ENCODE peak calls at places on chromosome 5, in ten cellular contexts. One of them, this sample, is unnamed. For H3K4me1, the result is how much of the 10 kb centered on the place peaks cover.

GRCh38 chr5:107878676-107879075 is 207.9 kb upstream of the EFNA5 start:
- DNase-seq in A549: no peak
- DNase-seq in psoas muscle: no peak
- DNase-seq in MM.1S: no peak
- DNase-seq in A673: no peak
- DNase-seq in Peyer's patch: no peak
- DNase-seq in pancreas: no peak
- DNase-seq in endothelial cell of umbilical vein: no peak
- DNase-seq in cardiac muscle cell: no peak
- DNase-seq in mesendoderm: no peak
- DNase-seq in this sample: no peak

GRCh38 chr5:163696270-163696887 is 191.0 kb downstream of the MAT2B start:
- DNase-seq in cardiac muscle cell: peak
- DNase-seq in MM.1S: peak
- DNase-seq in A549: peak
- DNase-seq in psoas muscle: no peak
- DNase-seq in mesendoderm: peak
- DNase-seq in Peyer's patch: no peak
- DNase-seq in A673: peak
- DNase-seq in pancreas: no peak
- DNase-seq in endothelial cell of umbilical vein: peak
- DNase-seq in this sample: no peak

GRCh38 chr5:123875444-123876264 is 363.7 kb downstream of the CSNK1G3 start:
- DNase-seq in endothelial cell of umbilical vein: no peak
- DNase-seq in psoas muscle: no peak
- DNase-seq in A673: peak
- DNase-seq in MM.1S: no peak
- DNase-seq in A549: peak
- DNase-seq in pancreas: peak
- DNase-seq in cardiac muscle cell: peak
- DNase-seq in mesendoderm: peak
- DNase-seq in Peyer's patch: peak
- DNase-seq in this sample: peak

GRCh38 chr5:34923694-34924461 is 5.5 kb upstream of the DNAJC21 start:
- DNase-seq in A673: peak
- DNase-seq in mesendoderm: peak
- DNase-seq in pancreas: no peak
- DNase-seq in A549: peak
- DNase-seq in endothelial cell of umbilical vein: peak
- DNase-seq in MM.1S: no peak
- DNase-seq in Peyer's patch: no peak
- DNase-seq in cardiac muscle cell: peak
- DNase-seq in psoas muscle: no peak
- DNase-seq in this sample: no peak

GRCh38 chr5:113020461-113021273 is 44.1 kb downstream of the DCP2 start:
- DNase-seq in A673: no peak
- DNase-seq in pancreas: no peak
- DNase-seq in Peyer's patch: no peak
- DNase-seq in A549: no peak
- DNase-seq in psoas muscle: no peak
- DNase-seq in MM.1S: no peak
- DNase-seq in cardiac muscle cell: peak
- DNase-seq in mesendoderm: no peak
- DNase-seq in endothelial cell of umbilical vein: peak
- DNase-seq in this sample: no peak

GRCh38 chr5:137649228-137649890 is 86.5 kb downstream of the KLHL3 start:
- DNase-seq in pancreas: no peak
- DNase-seq in endothelial cell of umbilical vein: no peak
- DNase-seq in cardiac muscle cell: peak
- DNase-seq in MM.1S: no peak
- DNase-seq in A673: peak
- DNase-seq in Peyer's patch: no peak
- DNase-seq in A549: no peak
- DNase-seq in psoas muscle: no peak
- DNase-seq in mesendoderm: no peak
- DNase-seq in this sample: no peak

GRCh38 chr5:59542841-59543825 is 350.4 kb downstream of the PDE4D start:
- DNase-seq in pancreas: peak
- DNase-seq in cardiac muscle cell: peak
- DNase-seq in A673: no peak
- DNase-seq in endothelial cell of umbilical vein: peak
- DNase-seq in mesendoderm: no peak
- DNase-seq in psoas muscle: peak
- DNase-seq in A549: peak
- DNase-seq in MM.1S: peak
- DNase-seq in Peyer's patch: no peak
- DNase-seq in this sample: peak

GRCh38 chr5:17743580-17744435 is 109.5 kb downstream of the TAF11L14 start:
- DNase-seq in pancreas: no peak
- DNase-seq in A549: peak
- DNase-seq in psoas muscle: no peak
- DNase-seq in MM.1S: no peak
- DNase-seq in mesendoderm: peak
- DNase-seq in cardiac muscle cell: peak
- DNase-seq in Peyer's patch: no peak
- DNase-seq in A673: no peak
- DNase-seq in endothelial cell of umbilical vein: no peak
- DNase-seq in this sample: no peak

GRCh38 chr5:139391570-139392323 is 2.0 kb upstream of the MZB1 start:
- DNase-seq in mesendoderm: no peak
- DNase-seq in MM.1S: peak
- DNase-seq in endothelial cell of umbilical vein: no peak
- DNase-seq in cardiac muscle cell: no peak
- DNase-seq in Peyer's patch: peak
- DNase-seq in psoas muscle: peak
- DNase-seq in A549: peak
- DNase-seq in A673: no peak
- DNase-seq in pancreas: no peak
- DNase-seq in this sample: no peak

GRCh38 chr5:56161927-56162326 is 71.2 kb downstream of the ANKRD55 start:
- DNase-seq in mesendoderm: peak
- DNase-seq in MM.1S: no peak
- DNase-seq in endothelial cell of umbilical vein: no peak
- DNase-seq in A549: no peak
- DNase-seq in pancreas: no peak
- DNase-seq in A673: no peak
- DNase-seq in Peyer's patch: no peak
- DNase-seq in cardiac muscle cell: no peak
- DNase-seq in psoas muscle: no peak
- DNase-seq in this sample: no peak

GRCh38 chr5:13698882-13699281 is 245.6 kb downstream of the DNAH5 start:
- DNase-seq in cardiac muscle cell: no peak
- DNase-seq in psoas muscle: no peak
- DNase-seq in Peyer's patch: no peak
- DNase-seq in A673: no peak
- DNase-seq in A549: no peak
- DNase-seq in mesendoderm: no peak
- DNase-seq in endothelial cell of umbilical vein: no peak
- DNase-seq in pancreas: no peak
- DNase-seq in MM.1S: no peak
- DNase-seq in this sample: no peak

GRCh38 chr5:125446986-125447385 is 700.5 kb upstream of the ZNF608 start:
- DNase-seq in mesendoderm: no peak
- DNase-seq in MM.1S: no peak
- DNase-seq in cardiac muscle cell: peak
- DNase-seq in A673: no peak
- DNase-seq in endothelial cell of umbilical vein: peak
- DNase-seq in pancreas: no peak
- DNase-seq in A549: peak
- DNase-seq in Peyer's patch: no peak
- DNase-seq in psoas muscle: no peak
- DNase-seq in this sample: no peak

GRCh38 chr5:172564187-172564586 is 76.9 kb upstream of the NEURL1B start:
- DNase-seq in cardiac muscle cell: no peak
- DNase-seq in A549: no peak
- DNase-seq in A673: no peak
- DNase-seq in psoas muscle: no peak
- DNase-seq in pancreas: peak
- DNase-seq in Peyer's patch: no peak
- DNase-seq in endothelial cell of umbilical vein: no peak
- DNase-seq in MM.1S: no peak
- DNase-seq in mesendoderm: no peak
- DNase-seq in this sample: no peak

GRCh38 chr5:126875303-126875785 is 98.4 kb downstream of the LMNB1 start:
- DNase-seq in pancreas: no peak
- DNase-seq in psoas muscle: no peak
- DNase-seq in mesendoderm: peak
- DNase-seq in Peyer's patch: no peak
- DNase-seq in cardiac muscle cell: no peak
- DNase-seq in MM.1S: no peak
- DNase-seq in A549: no peak
- DNase-seq in A673: no peak
- DNase-seq in endothelial cell of umbilical vein: no peak
- DNase-seq in this sample: no peak

GRCh38 chr5:93578813-93579560 is 2.0 kb downstream of the NR2F1-AS1 start:
- DNase-seq in cardiac muscle cell: peak
- DNase-seq in A673: peak
- DNase-seq in mesendoderm: no peak
- DNase-seq in Peyer's patch: no peak
- DNase-seq in psoas muscle: no peak
- DNase-seq in endothelial cell of umbilical vein: peak
- DNase-seq in MM.1S: no peak
- DNase-seq in pancreas: peak
- DNase-seq in A549: no peak
- DNase-seq in this sample: peak

GRCh38 chr5:163498886-163499285 is 6.5 kb upstream of the MAT2B start:
- DNase-seq in cardiac muscle cell: peak
- DNase-seq in mesendoderm: no peak
- DNase-seq in MM.1S: no peak
- DNase-seq in Peyer's patch: no peak
- DNase-seq in A549: no peak
- DNase-seq in psoas muscle: no peak
- DNase-seq in endothelial cell of umbilical vein: no peak
- DNase-seq in A673: no peak
- DNase-seq in pancreas: no peak
- DNase-seq in this sample: no peak

GRCh38 chr5:54296386-54296785 is 14.0 kb downstream of the ARL15 start:
- DNase-seq in endothelial cell of umbilical vein: no peak
- DNase-seq in MM.1S: no peak
- DNase-seq in Peyer's patch: no peak
- DNase-seq in pancreas: peak
- DNase-seq in A673: no peak
- DNase-seq in psoas muscle: no peak
- DNase-seq in cardiac muscle cell: no peak
- DNase-seq in mesendoderm: no peak
- DNase-seq in A549: no peak
- DNase-seq in this sample: no peak
- H3K4me3 ChIP-seq in endothelial cell of umbilical vein: no peak
- H3K4me3 ChIP-seq in MM.1S: no peak
- H3K4me3 ChIP-seq in Peyer's patch: no peak
- H3K4me3 ChIP-seq in pancreas: no peak
- H3K4me3 ChIP-seq in A673: no peak
- H3K4me3 ChIP-seq in psoas muscle: no peak
- H3K4me3 ChIP-seq in cardiac muscle cell: no peak
- H3K4me3 ChIP-seq in mesendoderm: no peak
- H3K4me3 ChIP-seq in A549: no peak
- H3K4me3 ChIP-seq in this sample: no peak

GRCh38 chr5:141513021-141513626 is 24.2 kb downstream of the PCDHGC5 start:
- DNase-seq in mesendoderm: peak
- DNase-seq in A673: peak
- DNase-seq in psoas muscle: no peak
- DNase-seq in pancreas: no peak
- DNase-seq in Peyer's patch: no peak
- DNase-seq in A549: no peak
- DNase-seq in MM.1S: no peak
- DNase-seq in endothelial cell of umbilical vein: peak
- DNase-seq in cardiac muscle cell: peak
- DNase-seq in this sample: peak

GRCh38 chr5:141510160-141510559 is 21.3 kb downstream of the PCDHGC5 start:
- DNase-seq in A549: no peak
- DNase-seq in A673: no peak
- DNase-seq in mesendoderm: no peak
- DNase-seq in MM.1S: no peak
- DNase-seq in endothelial cell of umbilical vein: no peak
- DNase-seq in cardiac muscle cell: no peak
- DNase-seq in pancreas: no peak
- DNase-seq in psoas muscle: no peak
- DNase-seq in Peyer's patch: no peak
- DNase-seq in this sample: peak

GRCh38 chr5:141510850-141511718 is 22.2 kb downstream of the PCDHGC5 start:
- DNase-seq in A549: no peak
- DNase-seq in MM.1S: peak
- DNase-seq in cardiac muscle cell: no peak
- DNase-seq in endothelial cell of umbilical vein: no peak
- DNase-seq in mesendoderm: no peak
- DNase-seq in psoas muscle: no peak
- DNase-seq in pancreas: no peak
- DNase-seq in A673: no peak
- DNase-seq in Peyer's patch: no peak
- DNase-seq in this sample: no peak

GRCh38 chr5:141512390-141513020 is 23.6 kb downstream of the PCDHGC5 start:
- DNase-seq in psoas muscle: peak
- DNase-seq in cardiac muscle cell: peak
- DNase-seq in endothelial cell of umbilical vein: peak
- DNase-seq in A673: peak
- DNase-seq in mesendoderm: peak
- DNase-seq in Peyer's patch: peak
- DNase-seq in pancreas: peak
- DNase-seq in A549: peak
- DNase-seq in MM.1S: peak
- DNase-seq in this sample: peak

GRCh38 chr5:141511771-141512325 is 23.0 kb downstream of the PCDHGC5 start:
- DNase-seq in cardiac muscle cell: no peak
- DNase-seq in psoas muscle: no peak
- DNase-seq in MM.1S: no peak
- DNase-seq in endothelial cell of umbilical vein: no peak
- DNase-seq in mesendoderm: no peak
- DNase-seq in pancreas: no peak
- DNase-seq in A549: no peak
- DNase-seq in A673: no peak
- DNase-seq in Peyer's patch: no peak
- DNase-seq in this sample: peak
- H3K4me1 ChIP-seq in cardiac muscle cell: under half
- H3K4me1 ChIP-seq in psoas muscle: half or more
- H3K4me1 ChIP-seq in MM.1S: half or more
- H3K4me1 ChIP-seq in endothelial cell of umbilical vein: under half
- H3K4me1 ChIP-seq in mesendoderm: under half
- H3K4me1 ChIP-seq in pancreas: under half
- H3K4me1 ChIP-seq in A549: under half
- H3K4me1 ChIP-seq in A673: half or more
- H3K4me1 ChIP-seq in Peyer's patch: under half
- H3K4me1 ChIP-seq in this sample: under half

GRCh38 chr5:82792001-82792615 is 285.1 kb downstream of the TMEM167A start:
- DNase-seq in cardiac muscle cell: no peak
- DNase-seq in psoas muscle: no peak
- DNase-seq in MM.1S: no peak
- DNase-seq in A673: peak
- DNase-seq in pancreas: no peak
- DNase-seq in endothelial cell of umbilical vein: no peak
- DNase-seq in mesendoderm: no peak
- DNase-seq in Peyer's patch: no peak
- DNase-seq in A549: no peak
- DNase-seq in this sample: no peak
- H3K4me3 ChIP-seq in cardiac muscle cell: no peak
- H3K4me3 ChIP-seq in psoas muscle: no peak
- H3K4me3 ChIP-seq in MM.1S: no peak
- H3K4me3 ChIP-seq in A673: no peak
- H3K4me3 ChIP-seq in pancreas: no peak
- H3K4me3 ChIP-seq in endothelial cell of umbilical vein: no peak
- H3K4me3 ChIP-seq in mesendoderm: no peak
- H3K4me3 ChIP-seq in Peyer's patch: no peak
- H3K4me3 ChIP-seq in A549: no peak
- H3K4me3 ChIP-seq in this sample: no peak

GRCh38 chr5:154788212-154788611 is 33.0 kb downstream of the LARP1 start:
- DNase-seq in Peyer's patch: no peak
- DNase-seq in A549: no peak
- DNase-seq in cardiac muscle cell: peak
- DNase-seq in MM.1S: no peak
- DNase-seq in mesendoderm: no peak
- DNase-seq in endothelial cell of umbilical vein: no peak
- DNase-seq in pancreas: no peak
- DNase-seq in A673: no peak
- DNase-seq in psoas muscle: no peak
- DNase-seq in this sample: peak
- H3K4me1 ChIP-seq in Peyer's patch: under half
- H3K4me1 ChIP-seq in A549: under half
- H3K4me1 ChIP-seq in cardiac muscle cell: under half
- H3K4me1 ChIP-seq in MM.1S: under half
- H3K4me1 ChIP-seq in mesendoderm: under half
- H3K4me1 ChIP-seq in endothelial cell of umbilical vein: under half
- H3K4me1 ChIP-seq in pancreas: under half
- H3K4me1 ChIP-seq in A673: under half
- H3K4me1 ChIP-seq in psoas muscle: under half
- H3K4me1 ChIP-seq in this sample: under half